ENCODE peak calls at places on chromosome 21, in five cellular contexts. One of them, this sample, is unnamed.

GRCh38 chr21:29092102-29092959 is 18.9 kb upstream of the CCT8 start:
- DNase-seq in fibroblast of lung: peak; percentile 70
- DNase-seq in pancreas: no peak
- DNase-seq in stomach: no peak
- DNase-seq in left ventricle myocardium inferior: no peak
- DNase-seq in this sample: peak; percentile 78

GRCh38 chr21:28923439-28923975 is 69.2 kb downstream of the LTN1 start:
- DNase-seq in fibroblast of lung: no peak
- DNase-seq in pancreas: no peak
- DNase-seq in stomach: no peak
- DNase-seq in left ventricle myocardium inferior: no peak
- DNase-seq in this sample: no peak

GRCh38 chr21:19049567-19049966 is 646.0 kb upstream of the TMPRSS15 start:
- DNase-seq in fibroblast of lung: no peak
- DNase-seq in pancreas: no peak
- DNase-seq in stomach: no peak
- DNase-seq in left ventricle myocardium inferior: no peak
- DNase-seq in this sample: no peak

GRCh38 chr21:45167796-45168222 is 93.4 kb downstream of the ADARB1 start:
- DNase-seq in fibroblast of lung: peak; percentile 60
- DNase-seq in pancreas: no peak
- DNase-seq in stomach: no peak
- DNase-seq in left ventricle myocardium inferior: no peak
- DNase-seq in this sample: no peak

GRCh38 chr21:45208627-45208951 is 79.1 kb downstream of the POFUT2 start:
- DNase-seq in fibroblast of lung: peak; percentile 57
- DNase-seq in pancreas: no peak
- DNase-seq in stomach: no peak
- DNase-seq in left ventricle myocardium inferior: no peak
- DNase-seq in this sample: peak; percentile 25

GRCh38 chr21:27545754-27546349 is 579.0 kb upstream of the ADAMTS5 start:
- DNase-seq in fibroblast of lung: no peak
- DNase-seq in pancreas: no peak
- DNase-seq in stomach: no peak
- DNase-seq in left ventricle myocardium inferior: no peak
- DNase-seq in this sample: no peak

GRCh38 chr21:14755086-14755485 is 209.0 kb upstream of the SAMSN1 start:
- DNase-seq in fibroblast of lung: no peak
- DNase-seq in pancreas: no peak
- DNase-seq in stomach: no peak
- DNase-seq in left ventricle myocardium inferior: no peak
- DNase-seq in this sample: no peak

GRCh38 chr21:46210378-46211136 is 18.0 kb downstream of the LSS start:
- DNase-seq in fibroblast of lung: no peak
- DNase-seq in pancreas: no peak
- DNase-seq in stomach: no peak
- DNase-seq in left ventricle myocardium inferior: no peak
- DNase-seq in this sample: no peak

GRCh38 chr21:44816761-44817505 is 929 bp downstream of the SUMO3 start:
- DNase-seq in fibroblast of lung: no peak
- DNase-seq in pancreas: peak; percentile 33
- DNase-seq in stomach: no peak
- DNase-seq in left ventricle myocardium inferior: no peak
- DNase-seq in this sample: no peak

GRCh38 chr21:46334351-46335140 is 10.6 kb downstream of the PCNT start:
- DNase-seq in fibroblast of lung: no peak
- DNase-seq in pancreas: no peak
- DNase-seq in stomach: no peak
- DNase-seq in left ventricle myocardium inferior: no peak
- DNase-seq in this sample: no peak

GRCh38 chr21:43323244-43324005 is 103.5 kb downstream of the SIK1 start:
- DNase-seq in fibroblast of lung: no peak
- DNase-seq in pancreas: peak; percentile 87
- DNase-seq in stomach: peak; percentile 93
- DNase-seq in left ventricle myocardium inferior: peak; percentile 83
- DNase-seq in this sample: no peak

GRCh38 chr21:44991538-44992483 is 52.0 kb downstream of the SLX9 start:
- DNase-seq in fibroblast of lung: no peak
- DNase-seq in pancreas: no peak
- DNase-seq in stomach: no peak
- DNase-seq in left ventricle myocardium inferior: no peak
- DNase-seq in this sample: no peak

GRCh38 chr21:26842976-26843911 is 2.0 kb downstream of the ADAMTS1 start:
- DNase-seq in fibroblast of lung: peak; percentile 94
- DNase-seq in pancreas: peak; percentile 91
- DNase-seq in stomach: peak; percentile 87
- DNase-seq in left ventricle myocardium inferior: peak; percentile 95
- DNase-seq in this sample: peak; percentile 96

GRCh38 chr21:46297311-46298082 is 11.4 kb downstream of the YBEY start:
- DNase-seq in fibroblast of lung: peak; percentile 33
- DNase-seq in pancreas: no peak
- DNase-seq in stomach: no peak
- DNase-seq in left ventricle myocardium inferior: peak; percentile 38
- DNase-seq in this sample: no peak

GRCh38 chr21:33317226-33317625 is 7.5 kb upstream of the IFNAR1 start:
- DNase-seq in fibroblast of lung: no peak
- DNase-seq in pancreas: no peak
- DNase-seq in stomach: no peak
- DNase-seq in left ventricle myocardium inferior: no peak
- DNase-seq in this sample: no peak

GRCh38 chr21:42677339-42678117 is 24.1 kb downstream of the PDE9A start:
- DNase-seq in fibroblast of lung: peak; percentile 90
- DNase-seq in pancreas: no peak
- DNase-seq in stomach: no peak
- DNase-seq in left ventricle myocardium inferior: no peak
- DNase-seq in this sample: peak; percentile 86

GRCh38 chr21:43590220-43590619 is 69.1 kb downstream of the HSF2BP start:
- DNase-seq in fibroblast of lung: peak; percentile 80
- DNase-seq in pancreas: no peak
- DNase-seq in stomach: no peak
- DNase-seq in left ventricle myocardium inferior: no peak
- DNase-seq in this sample: no peak

GRCh38 chr21:43609501-43610340 is 49.6 kb downstream of the HSF2BP start:
- DNase-seq in fibroblast of lung: peak; percentile 82
- DNase-seq in pancreas: peak; percentile 67
- DNase-seq in stomach: peak; percentile 84
- DNase-seq in left ventricle myocardium inferior: no peak
- DNase-seq in this sample: peak; percentile 69

GRCh38 chr21:46326110-46326703 is 2.3 kb downstream of the PCNT start:
- DNase-seq in fibroblast of lung: no peak
- DNase-seq in pancreas: no peak
- DNase-seq in stomach: no peak
- DNase-seq in left ventricle myocardium inferior: no peak
- DNase-seq in this sample: no peak

GRCh38 chr21:41234574-41234973 is 66.6 kb downstream of the BACE2 start:
- DNase-seq in fibroblast of lung: no peak
- DNase-seq in pancreas: no peak
- DNase-seq in stomach: no peak
- DNase-seq in left ventricle myocardium inferior: no peak
- DNase-seq in this sample: no peak

GRCh38 chr21:33133912-33134311 is 64.0 kb downstream of the OLIG1 start:
- DNase-seq in fibroblast of lung: no peak
- DNase-seq in pancreas: no peak
- DNase-seq in stomach: no peak
- DNase-seq in left ventricle myocardium inferior: no peak
- DNase-seq in this sample: no peak

GRCh38 chr21:29164330-29164942 is 34.0 kb downstream of the MAP3K7CL start:
- DNase-seq in fibroblast of lung: peak; percentile 81
- DNase-seq in pancreas: no peak
- DNase-seq in stomach: no peak
- DNase-seq in left ventricle myocardium inferior: no peak
- DNase-seq in this sample: peak; percentile 75

GRCh38 chr21:32348604-32349332 is 44.0 kb downstream of the URB1 start:
- DNase-seq in fibroblast of lung: no peak
- DNase-seq in pancreas: peak; percentile 31
- DNase-seq in stomach: no peak
- DNase-seq in left ventricle myocardium inferior: no peak
- DNase-seq in this sample: no peak

GRCh38 chr21:42537106-42537742 is 23.6 kb downstream of the SLC37A1 start:
- DNase-seq in fibroblast of lung: no peak
- DNase-seq in pancreas: no peak
- DNase-seq in stomach: no peak
- DNase-seq in left ventricle myocardium inferior: no peak
- DNase-seq in this sample: no peak

GRCh38 chr21:44829507-44830092 is 11.7 kb upstream of the SUMO3 start:
- DNase-seq in fibroblast of lung: no peak
- DNase-seq in pancreas: no peak
- DNase-seq in stomach: no peak
- DNase-seq in left ventricle myocardium inferior: no peak
- DNase-seq in this sample: no peak

GRCh38 chr21:45496151-45496967 is 45.9 kb downstream of the SLC19A1 start:
- DNase-seq in fibroblast of lung: no peak
- DNase-seq in pancreas: no peak
- DNase-seq in stomach: no peak
- DNase-seq in left ventricle myocardium inferior: no peak
- DNase-seq in this sample: no peak

GRCh38 chr21:44299085-44299457 is 782 bp upstream of the PFKL start:
- DNase-seq in fibroblast of lung: peak; percentile 20
- DNase-seq in pancreas: no peak
- DNase-seq in stomach: no peak
- DNase-seq in left ventricle myocardium inferior: no peak
- DNase-seq in this sample: no peak

GRCh38 chr21:41869771-41870170 is 9.4 kb downstream of the PRDM15 start:
- DNase-seq in fibroblast of lung: no peak
- DNase-seq in pancreas: no peak
- DNase-seq in stomach: no peak
- DNase-seq in left ventricle myocardium inferior: no peak
- DNase-seq in this sample: no peak

GRCh38 chr21:14545906-14546480 is at the start of gene SAMSN1:
- DNase-seq in fibroblast of lung: no peak
- DNase-seq in pancreas: no peak
- DNase-seq in stomach: peak; percentile 34
- DNase-seq in left ventricle myocardium inferior: no peak
- DNase-seq in this sample: peak; percentile 23

GRCh38 chr21:42939581-42940413 is 14.4 kb upstream of the ERVH48-1 start:
- DNase-seq in fibroblast of lung: peak; percentile 96
- DNase-seq in pancreas: peak; percentile 90
- DNase-seq in stomach: peak; percentile 73
- DNase-seq in left ventricle myocardium inferior: peak; percentile 48
- DNase-seq in this sample: peak; percentile 95

GRCh38 chr21:45286671-45287437 is 841 bp downstream of the POFUT2 start:
- DNase-seq in fibroblast of lung: peak; percentile 19
- DNase-seq in pancreas: peak; percentile 28
- DNase-seq in stomach: peak; percentile 23
- DNase-seq in left ventricle myocardium inferior: peak; percentile 13
- DNase-seq in this sample: no peak

GRCh38 chr21:43829161-43829560 is 35.9 kb upstream of the AGPAT3 start:
- DNase-seq in fibroblast of lung: no peak
- DNase-seq in pancreas: no peak
- DNase-seq in stomach: no peak
- DNase-seq in left ventricle myocardium inferior: no peak
- DNase-seq in this sample: no peak

GRCh38 chr21:45021428-45022347 is 52.7 kb upstream of the ADARB1 start:
- DNase-seq in fibroblast of lung: no peak
- DNase-seq in pancreas: no peak
- DNase-seq in stomach: no peak
- DNase-seq in left ventricle myocardium inferior: no peak
- DNase-seq in this sample: no peak

GRCh38 chr21:44653123-44653522 is 1.3 kb downstream of the KRTAP12-4 start:
- DNase-seq in fibroblast of lung: no peak
- DNase-seq in pancreas: no peak
- DNase-seq in stomach: peak; percentile 22
- DNase-seq in left ventricle myocardium inferior: no peak
- DNase-seq in this sample: no peak

GRCh38 chr21:29418813-29419212 is 120.1 kb downstream of the BACH1 start:
- DNase-seq in fibroblast of lung: no peak
- DNase-seq in pancreas: no peak
- DNase-seq in stomach: no peak
- DNase-seq in left ventricle myocardium inferior: no peak
- DNase-seq in this sample: no peak

GRCh38 chr21:35044128-35044527 is 5.0 kb downstream of the RUNX1 start:
- DNase-seq in fibroblast of lung: no peak
- DNase-seq in pancreas: no peak
- DNase-seq in stomach: no peak
- DNase-seq in left ventricle myocardium inferior: no peak
- DNase-seq in this sample: no peak
- H3K27ac ChIP-seq in fibroblast of lung: no peak overlapping the region
- H3K27ac ChIP-seq in pancreas: no peak overlapping the region
- H3K27ac ChIP-seq in stomach: no peak overlapping the region
- H3K27ac ChIP-seq in left ventricle myocardium inferior: no peak overlapping the region
- H3K27ac ChIP-seq in this sample: no peak overlapping the region

GRCh38 chr21:25638634-25639166 is 358 bp upstream of the JAM2 start:
- DNase-seq in fibroblast of lung: peak; percentile 15
- DNase-seq in pancreas: no peak
- DNase-seq in stomach: no peak
- DNase-seq in left ventricle myocardium inferior: no peak
- DNase-seq in this sample: no peak
- H3K4me3 ChIP-seq in fibroblast of lung: peak overlapping the region; percentile 61
- H3K4me3 ChIP-seq in pancreas: peak overlapping the region; percentile 42
- H3K4me3 ChIP-seq in stomach: peak overlapping the region; percentile 64
- H3K4me3 ChIP-seq in left ventricle myocardium inferior: peak overlapping the region; percentile 92
- H3K4me3 ChIP-seq in this sample: peak overlapping the region; percentile 68

GRCh38 chr21:21373969-21374368 is 375.8 kb downstream of the NCAM2 start:
- DNase-seq in fibroblast of lung: no peak
- DNase-seq in pancreas: no peak
- DNase-seq in stomach: no peak
- DNase-seq in left ventricle myocardium inferior: no peak
- DNase-seq in this sample: no peak
- TF ChIP-seq CTCF in fibroblast of lung: no peak
- TF ChIP-seq CTCF in pancreas: no peak
- TF ChIP-seq CTCF in stomach: no peak
- TF ChIP-seq CTCF in left ventricle myocardium inferior: no peak
- TF ChIP-seq CTCF in this sample: peak; percentile 4

GRCh38 chr21:36156815-36157670 is at the start of gene DOP1B:
- DNase-seq in fibroblast of lung: no peak
- DNase-seq in pancreas: no peak
- DNase-seq in stomach: no peak
- DNase-seq in left ventricle myocardium inferior: peak; percentile 21
- DNase-seq in this sample: no peak

GRCh38 chr21:36159356-36159921 is 2.8 kb downstream of the DOP1B start:
- DNase-seq in fibroblast of lung: no peak
- DNase-seq in pancreas: no peak
- DNase-seq in stomach: peak; percentile 50
- DNase-seq in left ventricle myocardium inferior: no peak
- DNase-seq in this sample: no peak

GRCh38 chr21:36160850-36161178 is 4.2 kb downstream of the DOP1B start:
- DNase-seq in fibroblast of lung: no peak
- DNase-seq in pancreas: no peak
- DNase-seq in stomach: no peak
- DNase-seq in left ventricle myocardium inferior: no peak
- DNase-seq in this sample: no peak

GRCh38 chr21:36156339-36156814 is 247 bp upstream of the DOP1B start:
- DNase-seq in fibroblast of lung: peak; percentile 95
- DNase-seq in pancreas: peak; percentile 100
- DNase-seq in stomach: peak; percentile 100
- DNase-seq in left ventricle myocardium inferior: peak; percentile 100
- DNase-seq in this sample: peak; percentile 98

GRCh38 chr21:36155603-36156338 is 853 bp upstream of the DOP1B start:
- DNase-seq in fibroblast of lung: no peak
- DNase-seq in pancreas: peak; percentile 73
- DNase-seq in stomach: peak; percentile 80
- DNase-seq in left ventricle myocardium inferior: peak; percentile 21
- DNase-seq in this sample: no peak
- H3K27ac ChIP-seq in fibroblast of lung: peak overlapping the region; percentile 34
- H3K27ac ChIP-seq in pancreas: peak overlapping the region; percentile 86
- H3K27ac ChIP-seq in stomach: peak overlapping the region; percentile 97
- H3K27ac ChIP-seq in left ventricle myocardium inferior: peak overlapping the region; percentile 85
- H3K27ac ChIP-seq in this sample: no peak overlapping the region